ENCODE peak calls at places on chromosomes 5 and 9, in nine cellular contexts. T is endothelial cell of umbilical vein, E is ovary, A is A549, R is gastrocnemius medialis, N is suprapubic skin, D is tibial nerve, V is K562, I is HepG2. Y is an unnamed sample.

GRCh38 chr9:133886563-133887501 is 105.3 kb downstream of the VAV2 start:
- DNase-seq in T (no peak), V (no peak), A (no peak), I (no peak), N (no peak), R (no peak), D (no peak), E (no peak), Y (no peak)

GRCh38 chr5:73892218-73892617 is 266.2 kb downstream of the ARHGEF28 start:
- DNase-seq in I (no peak), N (no peak), E (no peak), T (no peak), R (no peak), D (no peak), V (no peak), A (no peak), Y (no peak)

GRCh38 chr5:6710078-6710477 is 3.2 kb upstream of the TENT4A start:
- DNase-seq in A (no peak), R (no peak), I (no peak), V (no peak), D (no peak), T (no peak), E (no peak), N (no peak), Y (no peak)

GRCh38 chr5:113371788-113372196 is 63.0 kb downstream of the TSSK1B start:
- DNase-seq in I (no peak), D (no peak), V (no peak), N (no peak), E (no peak), A (no peak), R (no peak), T (peak), Y (no peak)

GRCh38 chr9:83937861-83938455 is 16.7 kb upstream of the KIF27 start:
- DNase-seq in R (no peak), N (no peak), E (no peak), D (peak), V (peak), T (peak), I (peak), A (peak), Y (no peak)

GRCh38 chr5:120735076-120735475 is 271.0 kb downstream of the PRR16 start:
- DNase-seq in R (no peak), I (no peak), T (no peak), N (no peak), V (no peak), A (no peak), D (no peak), E (no peak), Y (no peak)

GRCh38 chr9:93085676-93086075 is 10.3 kb upstream of the CARD19 start:
- DNase-seq in A (no peak), N (peak), T (no peak), R (no peak), I (no peak), D (no peak), E (no peak), V (no peak), Y (no peak)

GRCh38 chr5:147578228-147579024 is 68.6 kb upstream of the DPYSL3 start:
- DNase-seq in A (peak), R (no peak), N (no peak), I (peak), E (no peak), V (no peak), D (no peak), T (peak), Y (no peak)

GRCh38 chr9:107737987-107738743 is 248.6 kb upstream of the KLF4 start:
- DNase-seq in I (no peak), A (no peak), D (peak), V (no peak), T (peak), N (peak), E (peak), R (peak), Y (peak)

GRCh38 chr9:89845321-89845720 is 240.5 kb downstream of the GADD45G start:
- DNase-seq in R (no peak), I (no peak), V (no peak), D (no peak), A (no peak), E (no peak), T (no peak), N (no peak), Y (no peak)

GRCh38 chr5:60382761-60383160 is 317.2 kb downstream of the DEPDC1B start:
- DNase-seq in N (no peak), V (no peak), D (no peak), I (no peak), T (peak), A (peak), E (no peak), R (no peak), Y (no peak)

GRCh38 chr9:129987941-129988340 is 55.0 kb downstream of the FNBP1 start:
- DNase-seq in A (no peak), V (no peak), D (no peak), R (no peak), N (no peak), T (no peak), I (no peak), E (no peak), Y (no peak)

GRCh38 chr5:1706021-1706420 is 93.6 kb downstream of the MRPL36 start:
- DNase-seq in D (no peak), I (no peak), A (no peak), T (no peak), V (no peak), E (no peak), R (no peak), N (no peak), Y (no peak)

GRCh38 chr5:73363911-73364730 is 84.5 kb downstream of the FOXD1 start:
- DNase-seq in A (no peak), T (no peak), V (no peak), I (no peak), D (no peak), R (no peak), E (no peak), N (no peak), Y (no peak)

GRCh38 chr9:137318565-137318964 is 16.5 kb upstream of the NRARP start:
- DNase-seq in A (no peak), R (no peak), E (peak), N (no peak), D (no peak), T (no peak), I (no peak), V (no peak), Y (no peak)

GRCh38 chr5:71882826-71883744 is 164.0 kb downstream of the CARTPT start:
- DNase-seq in V (no peak), A (no peak), N (no peak), I (no peak), T (no peak), D (no peak), R (no peak), E (no peak), Y (no peak)

GRCh38 chr9:35253075-35253474 is 91.3 kb downstream of the UNC13B start:
- DNase-seq in A (no peak), E (no peak), R (no peak), D (no peak), N (no peak), T (no peak), I (no peak), V (no peak), Y (no peak)

GRCh38 chr9:70043689-70044449 is at the start of gene MAMDC2:
- DNase-seq in I (no peak), A (no peak), D (peak), V (no peak), N (peak), R (peak), E (peak), T (peak), Y (peak)

GRCh38 chr9:124776952-124777645 is at the start of gene OLFML2A:
- DNase-seq in I (no peak), E (no peak), A (peak), T (no peak), D (no peak), V (no peak), N (peak), R (no peak), Y (peak)

GRCh38 chr9:124780060-124780756 is 3.3 kb downstream of the OLFML2A start:
- DNase-seq in E (peak), D (no peak), A (no peak), T (no peak), I (no peak), N (peak), V (no peak), R (no peak), Y (no peak)

GRCh38 chr9:124780757-124781151 is 3.8 kb downstream of the OLFML2A start:
- DNase-seq in D (no peak), A (no peak), I (no peak), R (no peak), N (peak), E (no peak), T (no peak), V (no peak), Y (no peak)

GRCh38 chr9:124779368-124780059 is 2.6 kb downstream of the OLFML2A start:
- DNase-seq in N (peak), R (no peak), V (no peak), A (peak), I (peak), E (peak), D (no peak), T (peak), Y (no peak)

GRCh38 chr9:124778575-124779367 is 1.8 kb downstream of the OLFML2A start:
- DNase-seq in I (no peak), T (no peak), A (no peak), N (peak), E (no peak), D (no peak), V (no peak), R (no peak), Y (peak)
- H3K4me3 ChIP-seq in I (no peak), T (no peak), A (peak), N (no peak), E (peak), D (no peak), V (no peak), R (no peak), Y (no peak)

DNA sequence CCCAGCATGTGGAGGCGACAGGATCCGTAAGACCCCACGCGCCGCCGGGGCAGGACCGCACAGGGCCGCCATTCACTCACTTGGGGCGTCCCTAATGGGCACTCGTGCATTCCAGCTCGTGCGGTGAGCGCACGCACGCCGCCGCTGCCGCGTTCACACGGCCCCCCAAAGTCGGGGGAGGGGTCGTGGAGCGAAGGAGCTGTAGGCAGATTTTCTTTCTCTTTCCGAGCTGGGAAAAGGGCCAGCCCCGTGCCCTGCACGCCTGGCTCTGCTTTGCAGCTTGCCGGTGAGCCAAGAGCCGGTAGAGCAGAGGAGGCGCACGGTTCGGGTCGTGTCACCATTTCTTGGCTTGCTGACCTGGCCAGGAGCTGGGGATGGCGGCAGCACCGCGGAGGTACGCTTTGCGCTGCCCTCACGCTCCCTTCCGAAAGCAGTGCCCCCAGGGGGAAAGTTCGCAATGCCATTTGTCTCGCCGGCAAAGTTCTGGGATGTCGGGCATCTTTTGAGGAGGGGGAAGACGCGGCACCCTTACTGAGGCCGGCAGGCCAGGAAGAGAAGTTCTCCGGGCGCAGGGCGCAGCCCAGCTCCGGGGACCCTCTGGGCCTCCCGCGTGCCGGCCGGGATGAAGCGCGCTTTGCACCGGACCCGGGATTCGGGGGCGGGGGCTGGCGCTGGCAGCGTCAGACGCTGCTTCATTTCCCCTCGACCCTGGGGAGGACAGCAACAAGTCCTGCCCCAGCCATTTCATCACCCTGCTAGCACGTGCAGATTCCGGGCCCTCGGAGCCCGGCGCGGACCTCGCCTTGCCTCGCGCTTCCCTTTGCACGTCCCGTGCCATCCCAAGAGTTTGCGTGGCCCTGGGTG is 898 bp downstream of the STC2 start:
- DNase-seq in D (no peak), T (peak), V (peak), E (no peak), N (no peak), I (no peak), A (peak), R (no peak), Y (no peak)
- TF ChIP-seq POLR2A in D (no peak), T (peak), V (no peak), E (no peak), N (no peak), I (no peak), A (no peak), R (no peak), Y (no peak)

GRCh38 chr9:123411191-123411590 is 55.2 kb downstream of the CRB2 start:
- DNase-seq in R (no peak), I (no peak), E (no peak), A (no peak), T (no peak), N (no peak), V (no peak), D (no peak), Y (no peak)
- H3K27ac ChIP-seq in R (no peak), I (no peak), E (no peak), A (no peak), T (no peak), N (no peak), V (no peak), D (no peak), Y (no peak)

GRCh38 chr9:114418053-114418452 is 30.3 kb upstream of the AKNA start:
- DNase-seq in I (no peak), N (no peak), T (no peak), A (no peak), E (no peak), R (no peak), V (no peak), D (no peak), Y (no peak)
- H3K4me3 ChIP-seq in I (no peak), N (no peak), T (no peak), A (no peak), E (no peak), R (no peak), V (no peak), D (no peak), Y (no peak)